ENCODE peak calls at places on chromosomes 7 and 10, in seven cellular contexts. K is adrenal gland; J is BE2C; B is HCT116; D is GM23338; L is tibial nerve; N is CD8-positive, alpha-beta memory T cell. V is an unnamed sample. For H3K27me3, the result is how much of the 10 kb centered on the place peaks cover.

GRCh38 chr10:10490187-10490980 is 527.3 kb upstream of the CELF2 start:
- DNase-seq in K (no peak), D (no peak), L (no peak), B (no peak), J (no peak), N (no peak), V (no peak)

GRCh38 chr10:10833955-10834354 is 183.7 kb upstream of the CELF2 start:
- DNase-seq in B (no peak), K (no peak), D (no peak), L (no peak), J (no peak), N (no peak), V (no peak)

GRCh38 chr7:84422790-84423189 is 228.2 kb upstream of the SEMA3A start:
- DNase-seq in N (no peak), L (no peak), B (no peak), K (no peak), J (no peak), D (no peak), V (no peak)

GRCh38 chr7:4638781-4639575 is 43.1 kb upstream of the FOXK1 start:
- DNase-seq in L (no peak), J (no peak), K (no peak), N (no peak), D (no peak), B (no peak), V (no peak)

GRCh38 chr10:79385392-79385795 is 38.1 kb downstream of the PPIF start:
- DNase-seq in N (no peak), L (no peak), K (peak), B (no peak), J (no peak), D (no peak), V (no peak)

GRCh38 chr7:55733584-55733983 is 129.0 kb downstream of the SEPTIN14 start:
- DNase-seq in D (peak), L (no peak), K (no peak), B (no peak), N (no peak), J (no peak), V (no peak)

GRCh38 chr10:14062528-14063260 is 268.0 kb downstream of the FRMD4A start:
- DNase-seq in L (no peak), N (no peak), B (no peak), J (no peak), D (no peak), K (no peak), V (no peak)

GRCh38 chr7:33705333-33705833 is 200.0 kb upstream of the BMPER start:
- DNase-seq in K (no peak), J (no peak), B (no peak), N (no peak), D (peak), L (no peak), V (no peak)

GRCh38 chr10:29751686-29752085 is 116.9 kb upstream of the SVIL start:
- DNase-seq in B (no peak), N (no peak), L (no peak), K (no peak), D (no peak), J (no peak), V (no peak)
- H3K27me3 ChIP-seq in B (under half), N (under half), L (under half), K (under half), D (under half), J (under half), V (under half)

GRCh38 chr7:157734926-157735640 is 398.3 kb downstream of the DNAJB6 start:
- DNase-seq in J (no peak), K (no peak), N (no peak), B (no peak), L (no peak), D (no peak), V (no peak)
- H3K27me3 ChIP-seq in J (under half), K (under half), N (under half), B (under half), L (under half), D (under half), V (under half)

GRCh38 chr10:46541017-46541661 is 15.3 kb downstream of the GPRIN2 start:
- DNase-seq in K (peak), D (peak), N (no peak), J (peak), L (peak), B (no peak), V (peak)

GRCh38 chr10:46538723-46539426 is 17.6 kb downstream of the GPRIN2 start:
- DNase-seq in L (no peak), K (no peak), D (no peak), J (no peak), B (no peak), N (no peak), V (no peak)

GRCh38 chr10:46539596-46540411 is 16.7 kb downstream of the GPRIN2 start:
- DNase-seq in L (peak), B (no peak), N (no peak), K (no peak), J (no peak), D (no peak), V (peak)

GRCh38 chr10:46541735-46542566 is 14.5 kb downstream of the GPRIN2 start:
- DNase-seq in K (peak), D (no peak), L (peak), J (peak), B (no peak), N (no peak), V (peak)

GRCh38 chr10:46540412-46541016 is 15.9 kb downstream of the GPRIN2 start:
- DNase-seq in N (no peak), B (no peak), D (no peak), J (no peak), K (no peak), L (peak), V (peak)
- H3K27me3 ChIP-seq in N (under half), B (under half), D (under half), J (under half), K (under half), L (under half), V (under half)

GRCh38 chr7:148334441-148334956 is 256.1 kb upstream of the C7orf33 start:
- DNase-seq in L (no peak), K (no peak), D (no peak), N (no peak), B (no peak), J (no peak), V (no peak)

GRCh38 chr7:148337166-148337565 is 253.4 kb upstream of the C7orf33 start:
- DNase-seq in K (no peak), J (no peak), D (peak), B (no peak), N (no peak), L (no peak), V (no peak)

GRCh38 chr7:148336411-148336810 is 254.2 kb upstream of the C7orf33 start:
- DNase-seq in D (no peak), B (no peak), L (no peak), J (no peak), N (no peak), K (no peak), V (no peak)

GRCh38 chr7:148334959-148335577 is 255.5 kb upstream of the C7orf33 start:
- DNase-seq in B (no peak), L (no peak), N (no peak), J (no peak), K (no peak), D (no peak), V (no peak)

GRCh38 chr7:148335790-148336189 is 254.8 kb upstream of the C7orf33 start:
- DNase-seq in J (no peak), L (no peak), N (no peak), K (no peak), D (no peak), B (no peak), V (no peak)
- H3K27me3 ChIP-seq in J (under half), L (under half), N (under half), K (under half), D (under half), B (under half), V (under half)

DNA sequence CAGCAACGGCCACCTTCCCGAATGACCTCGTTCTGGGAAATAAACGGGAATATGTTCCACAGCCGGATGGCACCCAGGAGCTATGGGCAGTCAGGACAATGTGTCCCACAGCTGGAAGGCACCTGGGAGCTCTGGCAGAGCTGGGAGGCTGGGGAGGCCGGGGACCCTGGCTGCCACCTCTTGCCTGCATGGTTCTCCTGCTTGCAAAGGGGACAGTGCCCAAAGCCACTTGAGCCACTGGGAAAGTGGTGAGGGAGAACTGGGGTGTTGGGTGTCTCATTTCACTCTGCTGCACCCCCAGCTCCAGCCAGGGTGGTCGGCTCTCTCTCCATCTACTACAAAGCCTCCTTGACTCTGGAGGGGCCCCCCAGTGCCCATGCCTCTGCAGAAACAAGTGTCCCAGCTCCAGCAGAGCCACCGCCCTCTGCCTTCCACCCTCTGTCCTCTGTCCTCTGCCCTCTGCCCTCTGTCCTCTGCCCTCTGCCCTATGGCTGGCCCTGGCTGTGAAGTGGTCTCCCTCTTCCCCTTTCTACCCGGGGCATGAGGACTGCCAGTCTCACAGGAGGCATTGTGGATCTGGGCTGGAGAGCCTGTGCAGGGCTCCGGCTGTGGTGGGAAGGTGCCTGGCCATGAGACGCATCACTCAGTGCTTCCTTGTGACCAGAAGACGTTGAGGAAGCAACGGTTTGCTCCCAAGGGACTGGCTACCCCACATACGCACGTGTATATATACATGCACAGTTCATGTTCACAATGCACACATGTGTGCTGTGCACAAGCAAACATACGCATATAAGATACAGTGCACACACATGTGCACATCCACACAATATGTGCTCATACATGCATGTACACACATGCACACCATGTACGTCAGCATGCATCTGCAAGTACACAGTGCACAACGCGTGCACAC is 21.5 kb upstream of the INPP5A start:
- DNase-seq in B (no peak), N (no peak), D (no peak), K (peak), L (no peak), J (no peak), V (peak)
- H3K27me3 ChIP-seq in B (under half), N (under half), D (under half), K (under half), L (under half), J (under half), V (under half)

GRCh38 chr10:22325948-22326702 is 5.2 kb downstream of the BMI1 start:
- DNase-seq in L (no peak), N (no peak), K (no peak), J (no peak), D (peak), B (no peak), V (no peak)
- H3K27me3 ChIP-seq in L (under half), N (under half), K (under half), J (under half), D (half or more), B (under half), V (under half)

DNA sequence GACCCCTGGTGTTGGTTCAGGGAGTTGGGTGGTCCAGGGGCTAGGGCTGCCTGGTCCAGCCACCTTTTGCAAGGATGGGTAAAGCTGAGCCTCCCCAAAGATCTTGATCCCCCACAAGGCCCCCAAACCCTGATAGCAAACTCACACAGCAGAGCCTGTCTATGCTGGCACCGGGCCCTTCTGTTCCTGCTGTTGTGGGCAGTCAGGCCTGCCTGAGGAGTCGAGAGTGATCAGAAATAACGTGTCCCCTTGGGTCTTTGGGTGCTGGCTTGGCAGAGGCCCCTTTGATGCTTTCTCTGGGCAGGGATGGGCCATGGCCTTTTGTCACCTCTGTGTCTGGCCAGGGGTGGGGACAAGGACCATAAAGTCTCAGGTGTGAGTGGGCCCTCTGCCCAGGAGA is 715 bp upstream of the MUC12 start:
- DNase-seq in N (no peak), D (no peak), K (no peak), B (no peak), L (no peak), J (no peak), V (no peak)
- H3K27me3 ChIP-seq in N (under half), D (under half), K (under half), B (under half), L (under half), J (half or more), V (under half)

DNA sequence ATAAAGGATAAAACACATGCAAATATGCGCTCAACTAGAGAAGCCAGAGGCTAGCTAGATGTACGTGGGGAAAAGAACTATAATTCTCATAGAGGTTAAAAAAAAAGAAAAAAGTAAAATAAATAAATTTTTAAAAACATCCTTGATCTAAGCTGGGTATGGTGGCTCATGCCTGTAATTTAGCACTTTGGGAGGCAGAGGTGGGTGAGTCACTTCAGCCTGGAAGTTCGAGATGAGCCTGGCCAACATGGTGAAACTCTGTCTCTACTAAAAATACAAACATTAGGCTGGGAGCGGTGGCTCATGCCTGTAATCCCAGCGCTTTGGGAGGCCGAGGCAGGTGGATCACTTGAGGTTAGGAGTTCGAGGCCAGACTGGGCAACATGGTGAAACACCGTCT is 18.6 kb upstream of the HSPA12A start:
- DNase-seq in J (no peak), B (no peak), K (no peak), L (no peak), N (no peak), D (no peak), V (no peak)
- H3K27me3 ChIP-seq in J (under half), B (under half), K (under half), L (under half), N (under half), D (under half), V (under half)

DNA sequence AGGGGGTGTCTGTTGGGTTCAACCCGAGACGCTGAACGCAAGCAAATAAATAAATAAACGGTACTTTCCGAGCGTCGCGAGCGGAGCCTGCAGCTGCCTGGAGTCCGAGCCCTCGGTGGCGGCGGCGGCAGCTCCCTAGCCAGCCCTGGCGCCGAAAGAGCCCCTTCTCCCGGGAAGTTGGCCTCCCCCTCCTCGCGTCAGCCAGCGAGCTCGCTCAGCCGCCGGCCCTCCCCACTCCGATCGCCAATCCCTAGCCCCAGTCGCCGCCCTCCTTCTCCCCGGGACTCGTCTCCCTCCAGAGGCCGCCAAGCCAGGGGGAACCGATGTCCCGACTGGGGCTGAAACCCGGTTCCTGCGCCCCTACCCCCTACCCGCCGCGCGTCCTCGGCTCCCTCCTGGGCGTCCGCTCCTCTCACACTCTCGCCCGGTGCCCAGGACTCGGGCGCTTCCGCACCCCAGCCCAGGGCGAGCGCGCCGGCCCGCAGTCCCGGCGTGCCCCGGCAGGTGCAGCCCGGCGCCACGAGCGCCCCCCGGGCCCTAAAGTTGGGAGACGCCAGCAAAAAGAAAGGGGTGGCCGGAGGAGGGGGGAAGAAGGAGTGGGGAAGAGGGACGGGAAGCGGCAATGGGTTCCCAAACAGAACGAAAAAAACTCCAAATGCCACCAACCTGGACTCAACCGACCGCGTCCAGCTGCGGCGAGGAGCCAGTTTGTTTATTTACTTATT is at the start of gene GFRA1:
- DNase-seq in B (no peak), J (no peak), L (no peak), D (peak), K (no peak), N (no peak), V (no peak)
- H3K27me3 ChIP-seq in B (under half), J (half or more), L (under half), D (half or more), K (under half), N (under half), V (half or more)

GRCh38 chr10:78274491-78274890 is 240.8 kb downstream of the RPS24 start:
- DNase-seq in K (no peak), N (no peak), B (no peak), J (no peak), L (no peak), D (no peak), V (no peak)
- H3K27me3 ChIP-seq in K (under half), N (under half), B (under half), J (under half), L (under half), D (under half), V (under half)

V was measured in RWPE2.